ENCODE peak calls at places on chromosomes 16 and 17, in five cellular contexts. H is K562, J is A549, V is HepG2, Z is H1. D is an unnamed sample.

GRCh38 chr17:82627405-82627804 is 20.8 kb downstream of the WDR45B start:
- DNase-seq in H (no peak), J (no peak), V (no peak), Z (no peak), D (no peak)

GRCh38 chr16:29009050-29009837 is 24.4 kb downstream of the LAT start:
- DNase-seq in H (peak), J (no peak), V (no peak), Z (no peak), D (no peak)

GRCh38 chr17:77089118-77089477 is 51.7 kb upstream of the SEC14L1 start:
- DNase-seq in H (peak), J (no peak), V (peak), Z (no peak), D (no peak)

GRCh38 chr16:64543401-64543800 is 578.5 kb downstream of the CDH11 start:
- DNase-seq in H (no peak), J (no peak), V (no peak), Z (no peak), D (no peak)

GRCh38 chr17:73550561-73550960 is 93.7 kb downstream of the SDK2 start:
- DNase-seq in H (no peak), J (no peak), V (no peak), Z (no peak), D (no peak)

GRCh38 chr16:81902025-81902424 is 109.2 kb downstream of the SDR42E1 start:
- DNase-seq in H (no peak), J (no peak), V (peak), Z (no peak), D (no peak)

GRCh38 chr17:81514735-81515529 is 2.3 kb upstream of the ACTG1 start:
- DNase-seq in H (peak), J (peak), V (peak), Z (no peak), D (no peak)

GRCh38 chr17:5179003-5179402 is 12.7 kb downstream of the ZNF594 start:
- DNase-seq in H (no peak), J (no peak), V (no peak), Z (no peak), D (no peak)

GRCh38 chr16:53509906-53510703 is 7.1 kb upstream of the AKTIP start:
- DNase-seq in H (peak), J (peak), V (peak), Z (no peak), D (no peak)

GRCh38 chr17:40069751-40070643 is 7.2 kb downstream of the THRA start:
- DNase-seq in H (peak), J (peak), V (no peak), Z (no peak), D (no peak)

GRCh38 chr17:41967141-41967920 is 736 bp downstream of the CNP start:
- DNase-seq in H (peak), J (no peak), V (peak), Z (no peak), D (no peak)

GRCh38 chr17:20852541-20853370 is 190.1 kb downstream of the USP22 start:
- DNase-seq in H (no peak), J (peak), V (no peak), Z (no peak), D (no peak)

GRCh38 chr17:18980682-18981384 is 23.7 kb downstream of the FAM83G start:
- DNase-seq in H (no peak), J (no peak), V (peak), Z (no peak), D (no peak)

GRCh38 chr17:57068222-57068658 is 16.8 kb upstream of the AKAP1 start:
- DNase-seq in H (peak), J (no peak), V (no peak), Z (no peak), D (no peak)

GRCh38 chr16:10501016-10501607 is 79.3 kb downstream of the EMP2 start:
- DNase-seq in H (peak), J (no peak), V (peak), Z (no peak), D (no peak)

GRCh38 chr17:16463341-16464000 is 28.5 kb downstream of the LRRC75A start:
- DNase-seq in H (no peak), J (peak), V (no peak), Z (no peak), D (no peak)

GRCh38 chr16:86757704-86758040 is 179.3 kb downstream of the FOXL1 start:
- DNase-seq in H (no peak), J (no peak), V (no peak), Z (no peak), D (no peak)

GRCh38 chr16:84331998-84332780 is 36.1 kb upstream of the ATP2C2 start:
- DNase-seq in H (no peak), J (no peak), V (no peak), Z (no peak), D (no peak)

GRCh38 chr16:7013990-7014389 is 318.7 kb upstream of the RBFOX1 start:
- DNase-seq in H (no peak), J (no peak), V (peak), Z (no peak), D (no peak)

GRCh38 chr17:61325382-61326073 is 74.1 kb upstream of the TBX2 start:
- DNase-seq in H (no peak), J (no peak), V (no peak), Z (no peak), D (no peak)

GRCh38 chr16:74738134-74738541 is 36.5 kb downstream of the FA2H start:
- DNase-seq in H (peak), J (peak), V (no peak), Z (no peak), D (no peak)

GRCh38 chr17:42097691-42098661 is at the start of gene ZNF385C:
- DNase-seq in H (peak), J (no peak), V (no peak), Z (no peak), D (no peak)

GRCh38 chr17:258045-258734 is 76.7 kb upstream of the DOC2B start:
- DNase-seq in H (no peak), J (no peak), V (no peak), Z (no peak), D (no peak)

GRCh38 chr17:34222732-34223486 is 32.2 kb upstream of the CCL2 start:
- DNase-seq in H (no peak), J (no peak), V (no peak), Z (no peak), D (no peak)

GRCh38 chr17:50559674-50560184 is 786 bp upstream of the CACNA1G start:
- DNase-seq in H (peak), J (peak), V (no peak), Z (peak), D (no peak)

GRCh38 chr16:19203374-19203966 is 35.4 kb downstream of the SYT17 start:
- DNase-seq in H (no peak), J (no peak), V (no peak), Z (no peak), D (peak)

GRCh38 chr16:5557966-5558365 is 460.4 kb upstream of the EEF2KMT start:
- DNase-seq in H (no peak), J (no peak), V (no peak), Z (no peak), D (no peak)

GRCh38 chr17:75830168-75831031 is 13.8 kb downstream of the UNC13D start:
- DNase-seq in H (peak), J (no peak), V (no peak), Z (peak), D (no peak)

GRCh38 chr16:57231821-57232350 is 13.2 kb upstream of the ARL2BP start:
- DNase-seq in H (no peak), J (no peak), V (no peak), Z (no peak), D (no peak)

GRCh38 chr16:2151188-2152091 is 3.0 kb downstream of the RAB26 start:
- DNase-seq in H (peak), J (peak), V (no peak), Z (no peak), D (no peak)

GRCh38 chr17:82754297-82755208 is 2.7 kb downstream of the TBCD start:
- DNase-seq in H (peak), J (peak), V (no peak), Z (peak), D (no peak)

GRCh38 chr17:45990836-45991235 is 8.2 kb upstream of the STH start:
- DNase-seq in H (peak), J (no peak), V (no peak), Z (no peak), D (no peak)

GRCh38 chr17:63039899-63040602 is 74.0 kb downstream of the TANC2 start:
- DNase-seq in H (no peak), J (peak), V (no peak), Z (no peak), D (no peak)

GRCh38 chr17:40323317-40323716 is 14.3 kb downstream of the RARA start:
- DNase-seq in H (no peak), J (no peak), V (no peak), Z (no peak), D (no peak)

GRCh38 chr16:47309581-47310312 is 151.1 kb downstream of the ITFG1 start:
- DNase-seq in H (no peak), J (no peak), V (no peak), Z (no peak), D (no peak)

GRCh38 chr16:47316686-47317085 is 144.2 kb downstream of the ITFG1 start:
- DNase-seq in H (no peak), J (no peak), V (no peak), Z (no peak), D (no peak)

GRCh38 chr16:47310792-47311211 is 150.1 kb downstream of the ITFG1 start:
- DNase-seq in H (no peak), J (no peak), V (no peak), Z (no peak), D (peak)

GRCh38 chr16:47308601-47309000 is 152.3 kb downstream of the ITFG1 start:
- DNase-seq in H (no peak), J (no peak), V (no peak), Z (no peak), D (no peak)

DNA sequence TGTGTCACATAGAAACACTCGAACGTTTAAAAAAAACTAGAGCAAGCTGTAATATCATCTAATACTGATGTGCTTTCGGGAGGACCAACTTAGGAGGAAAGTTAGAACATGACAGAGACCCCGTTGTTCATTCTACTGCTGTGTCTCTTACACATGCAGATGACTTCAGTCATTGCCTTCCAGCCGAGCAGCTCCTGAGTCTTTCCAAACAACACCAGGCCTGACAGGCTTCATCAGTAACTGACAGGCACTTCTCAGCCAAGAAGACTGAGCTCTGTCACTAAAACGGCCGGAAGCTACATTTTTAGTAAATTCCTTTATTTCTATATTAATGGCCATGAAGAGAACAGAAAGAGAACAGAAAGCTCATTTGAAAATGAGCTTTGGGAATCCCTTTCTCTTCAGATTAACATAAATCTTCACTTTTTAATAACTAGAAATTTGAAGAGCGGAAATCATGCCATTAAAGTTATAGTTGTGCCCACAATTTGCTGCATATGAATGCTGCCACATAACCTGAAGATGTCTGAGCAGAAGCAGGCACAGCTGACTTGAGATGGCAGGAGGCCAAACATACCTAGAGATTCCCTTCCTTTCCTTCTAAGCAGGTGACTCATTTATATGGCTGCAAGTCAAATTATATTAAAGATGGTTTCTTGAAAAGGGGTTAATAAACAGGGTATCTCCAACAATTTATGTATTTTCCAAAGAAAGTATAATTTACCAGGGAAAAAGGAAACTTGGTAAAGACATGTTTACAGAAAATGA is 148.9 kb downstream of the ITFG1 start:
- DNase-seq in H (no peak), J (peak), V (no peak), Z (peak), D (no peak)
- TF ChIP-seq KDM1A in H (no peak), J (no peak), V (no peak), Z (no peak), D (no peak)

GRCh38 chr16:3717235-3718018 is at the start of gene TRAP1:
- DNase-seq in H (peak), J (peak), V (peak), Z (no peak), D (peak)

GRCh38 chr16:3715430-3715829 is 1.9 kb downstream of the TRAP1 start:
- DNase-seq in H (no peak), J (no peak), V (no peak), Z (no peak), D (no peak)

GRCh38 chr16:3718019-3718391 is 681 bp upstream of the TRAP1 start:
- DNase-seq in H (no peak), J (no peak), V (no peak), Z (no peak), D (no peak)

GRCh38 chr16:3718628-3719027 is 1.3 kb upstream of the TRAP1 start:
- DNase-seq in H (no peak), J (no peak), V (no peak), Z (no peak), D (no peak)

DNA sequence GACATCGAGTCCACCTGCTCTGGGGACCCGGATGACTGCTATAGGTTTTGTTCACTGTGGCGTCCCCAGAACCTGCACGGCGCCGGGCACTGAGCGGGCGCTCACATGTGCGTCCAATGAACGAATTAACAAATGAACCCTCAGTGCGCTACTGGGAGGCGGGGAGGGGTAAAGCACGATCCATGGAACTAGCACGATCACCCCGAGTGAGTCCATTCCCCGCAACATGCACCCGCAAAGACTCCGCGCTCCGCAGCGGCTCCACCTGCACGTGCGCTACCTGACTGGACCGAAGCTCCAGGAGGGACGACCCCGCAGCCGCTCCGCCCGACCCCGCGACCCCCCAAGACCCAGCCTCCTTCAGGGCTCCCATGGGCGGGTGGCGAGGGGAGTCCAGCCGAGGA is 491 bp downstream of the TRAP1 start:
- DNase-seq in H (peak), J (peak), V (no peak), Z (no peak), D (no peak)
- TF ChIP-seq KDM1A in H (no peak), J (no peak), V (no peak), Z (no peak), D (no peak)

GRCh38 chr16:4465977-4466779 is 8.2 kb downstream of the NMRAL1 start:
- DNase-seq in H (no peak), J (no peak), V (no peak), Z (no peak), D (no peak)

GRCh38 chr16:4468972-4469371 is 5.5 kb downstream of the NMRAL1 start:
- DNase-seq in H (no peak), J (no peak), V (no peak), Z (no peak), D (no peak)

GRCh38 chr16:4463522-4464163 is 10.8 kb downstream of the NMRAL1 start:
- DNase-seq in H (no peak), J (no peak), V (no peak), Z (no peak), D (no peak)

GRCh38 chr16:4471869-4472268 is 2.6 kb downstream of the NMRAL1 start:
- DNase-seq in H (no peak), J (no peak), V (no peak), Z (no peak), D (no peak)

GRCh38 chr16:4467916-4468315 is 6.5 kb downstream of the NMRAL1 start:
- DNase-seq in H (no peak), J (no peak), V (no peak), Z (no peak), D (no peak)
- TF ChIP-seq KDM1A in H (no peak), J (no peak), V (no peak), Z (no peak), D (no peak)

GRCh38 chr17:2959371-2960130 is 103.9 kb downstream of the OR1D5 start:
- DNase-seq in H (no peak), J (no peak), V (no peak), Z (no peak), D (no peak)
- TF ChIP-seq KDM1A in H (no peak), J (peak), V (no peak), Z (no peak), D (no peak)

GRCh38 chr17:7341842-7342241 is 5.5 kb downstream of the ACAP1 start:
- DNase-seq in H (no peak), J (no peak), V (no peak), Z (no peak), D (no peak)

GRCh38 chr17:7334938-7335538 is 1.3 kb upstream of the ACAP1 start:
- DNase-seq in H (no peak), J (no peak), V (no peak), Z (no peak), D (no peak)

GRCh38 chr17:7340179-7340578 is 3.9 kb downstream of the ACAP1 start:
- DNase-seq in H (no peak), J (no peak), V (no peak), Z (no peak), D (no peak)

GRCh38 chr17:7336240-7337175 is at the start of gene ACAP1:
- DNase-seq in H (peak), J (no peak), V (no peak), Z (peak), D (no peak)
- TF ChIP-seq KDM1A in H (no peak), J (no peak), V (no peak), Z (peak), D (no peak)

DNA sequence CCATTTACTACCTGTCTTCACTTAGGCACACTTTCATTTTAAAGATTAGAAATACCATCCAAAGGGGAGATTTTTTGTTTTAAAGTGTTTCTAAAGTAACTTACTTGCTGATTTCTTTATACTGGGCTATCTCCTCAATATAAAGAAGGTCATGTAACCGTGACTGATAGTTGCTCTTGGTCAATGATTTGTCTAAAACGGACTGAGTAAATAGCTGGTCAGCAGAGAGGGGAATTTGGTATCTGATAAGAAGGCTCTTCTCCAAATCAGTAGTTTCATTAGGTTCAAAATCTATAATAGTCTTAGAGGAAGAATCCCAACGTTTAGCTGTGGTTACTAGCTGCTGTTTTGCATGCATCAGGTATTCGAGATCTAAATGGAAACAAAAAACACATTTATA is 66.4 kb downstream of the HELZ start:
- DNase-seq in H (no peak), J (no peak), V (no peak), Z (no peak), D (no peak)
- TF ChIP-seq KDM1A in H (no peak), J (no peak), V (no peak), Z (no peak), D (no peak)

GRCh38 chr17:7004398-7005253 is 7.8 kb upstream of the RNASEK start:
- DNase-seq in H (peak), J (peak), V (peak), Z (no peak), D (peak)
- TF ChIP-seq KDM1A in H (peak), J (no peak), V (no peak), Z (no peak), D (no peak)

GRCh38 chr16:51224317-51224716 is 73.2 kb upstream of the SALL1 start:
- DNase-seq in H (no peak), J (no peak), V (no peak), Z (no peak), D (no peak)

GRCh38 chr16:51225902-51226301 is 74.8 kb upstream of the SALL1 start:
- DNase-seq in H (no peak), J (no peak), V (no peak), Z (no peak), D (no peak)

DNA sequence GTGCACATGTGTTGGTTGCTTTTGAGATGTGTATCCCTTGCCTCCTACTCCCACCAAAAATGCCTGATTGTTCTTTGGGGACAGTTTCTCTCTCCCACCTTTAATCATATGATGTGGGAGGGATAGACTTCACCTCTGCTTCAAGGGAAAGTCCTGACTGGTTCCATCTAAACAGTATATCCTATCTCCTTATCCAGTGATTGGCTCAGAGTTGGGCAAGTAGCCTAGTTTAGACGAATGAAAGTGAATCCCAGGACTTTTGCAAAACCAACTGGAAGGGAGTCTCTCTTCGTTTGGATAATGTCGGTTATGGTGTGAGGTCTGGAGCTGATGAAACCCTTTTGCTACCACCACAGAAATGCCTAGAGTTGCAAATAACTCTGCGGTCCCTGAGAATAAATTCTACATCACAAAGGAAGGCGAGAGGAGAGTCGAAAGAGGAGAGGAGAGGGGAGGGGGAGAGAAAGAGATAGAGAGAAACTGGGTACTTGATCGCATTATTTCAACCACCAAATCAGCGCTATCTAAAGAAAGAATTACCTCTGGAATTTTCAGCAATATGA is 77.1 kb upstream of the SALL1 start:
- DNase-seq in H (no peak), J (no peak), V (no peak), Z (no peak), D (no peak)
- TF ChIP-seq KDM1A in H (no peak), J (no peak), V (no peak), Z (no peak), D (no peak)

GRCh38 chr17:28334666-28335200 is 539 bp downstream of the IFT20 start:
- DNase-seq in H (no peak), J (no peak), V (no peak), Z (no peak), D (no peak)
- TF ChIP-seq KDM1A in H (no peak), J (no peak), V (no peak), Z (no peak), D (no peak)

GRCh38 chr16:69932691-69933392 is 18.3 kb upstream of the CLEC18A start:
- DNase-seq in H (no peak), J (no peak), V (no peak), Z (no peak), D (no peak)
- TF ChIP-seq KDM1A in H (no peak), J (no peak), V (no peak), Z (no peak), D (no peak)